ENCODE peak calls at places on chromosomes 12 and 14, in five cellular contexts. A, E, J, I and B are unnamed samples.

GRCh38 chr14:67172520-67172919 is 16.7 kb upstream of the GARIN2 start:
- DNase-seq in A (no peak), E (no peak), J (no peak), I (no peak), B (no peak)

GRCh38 chr12:56699020-56699661 is 11.1 kb upstream of the PTGES3 start:
- DNase-seq in A (no peak), E (no peak), J (no peak), I (no peak), B (no peak)

GRCh38 chr12:49537231-49537708 is 1.6 kb upstream of the KCNH3 start:
- DNase-seq in A (no peak), E (no peak), J (no peak), I (no peak), B (no peak)

GRCh38 chr12:130031571-130032189 is 127.9 kb upstream of the TMEM132D start:
- DNase-seq in A (peak), E (peak), J (peak), I (peak), B (no peak)

GRCh38 chr12:93518725-93519124 is 51.4 kb downstream of the MRPL42 start:
- DNase-seq in A (no peak), E (no peak), J (no peak), I (no peak), B (no peak)

GRCh38 chr12:77167801-77168200 is 102.4 kb upstream of the E2F7 start:
- DNase-seq in A (no peak), E (no peak), J (no peak), I (no peak), B (no peak)

GRCh38 chr14:73786942-73787759 is 64.5 kb upstream of the PTGR2 start:
- DNase-seq in A (peak), E (no peak), J (peak), I (peak), B (no peak)

GRCh38 chr12:50936821-50937220 is 15.5 kb upstream of the HIGD1C start:
- DNase-seq in A (no peak), E (no peak), J (no peak), I (no peak), B (no peak)

GRCh38 chr12:94147991-94148840 is at the start of gene PLXNC1:
- DNase-seq in A (peak), E (peak), J (peak), I (no peak), B (no peak)

GRCh38 chr14:35826952-35827416 is 846 bp downstream of the BRMS1L start:
- DNase-seq in A (no peak), E (no peak), J (no peak), I (no peak), B (no peak)

GRCh38 chr12:42510823-42511222 is 78.7 kb downstream of the PRICKLE1 start:
- DNase-seq in A (no peak), E (no peak), J (no peak), I (no peak), B (no peak)

GRCh38 chr14:73726025-73726961 is 12.1 kb upstream of the PNMA1 start:
- DNase-seq in A (no peak), E (no peak), J (no peak), I (no peak), B (no peak)

GRCh38 chr12:56202366-56202765 is 13.1 kb upstream of the SMARCC2 start:
- DNase-seq in A (no peak), E (no peak), J (no peak), I (no peak), B (no peak)

GRCh38 chr12:19198272-19198671 is 68.7 kb downstream of the PLEKHA5 start:
- DNase-seq in A (no peak), E (no peak), J (no peak), I (no peak), B (no peak)

GRCh38 chr12:50043854-50044253 is 13.5 kb upstream of the ASIC1 start:
- DNase-seq in A (no peak), E (no peak), J (no peak), I (no peak), B (no peak)

GRCh38 chr12:105523164-105524057 is 192.9 kb downstream of the C12orf75 start:
- DNase-seq in A (no peak), E (no peak), J (no peak), I (no peak), B (peak)

GRCh38 chr12:10807186-10807585 is at the start of gene TAS2R8:
- DNase-seq in A (no peak), E (no peak), J (no peak), I (no peak), B (no peak)

GRCh38 chr12:104698871-104699270 is 242.1 kb downstream of the CHST11 start:
- DNase-seq in A (no peak), E (no peak), J (no peak), I (no peak), B (no peak)